ENCODE peak calls at places on chromosomes 5 and 9, in eight cellular contexts. I, Z, U, L, C, Q, B and W are unnamed samples.

GRCh38 chr9:36704148-36704547 is 131.5 kb downstream of the MELK start:
- DNase-seq in Z (no peak), C (no peak), B (no peak), Q (no peak), U (no peak), I (no peak), L (no peak), W (no peak)

GRCh38 chr5:142584843-142585242 is 101.0 kb downstream of the FGF1 start:
- DNase-seq in B (no peak), U (peak), L (peak), Z (no peak), Q (no peak), C (no peak), I (no peak), W (no peak)

GRCh38 chr9:125549465-125550215 is 157.4 kb downstream of the MAPKAP1 start:
- DNase-seq in B (peak), Z (no peak), U (no peak), Q (no peak), C (no peak), I (no peak), L (peak), W (no peak)

GRCh38 chr9:133558191-133559126 is 24.0 kb downstream of the ADAMTSL2 start:
- DNase-seq in C (peak), B (no peak), Q (no peak), L (peak), I (peak), U (peak), Z (peak), W (peak)

GRCh38 chr5:55226934-55227737 is at the start of gene MCIDAS:
- DNase-seq in L (peak), Z (no peak), Q (no peak), B (peak), I (peak), C (peak), U (no peak), W (peak)

GRCh38 chr5:140296289-140296688 is 6.6 kb downstream of the PFDN1 start:
- DNase-seq in B (no peak), U (no peak), I (no peak), Q (no peak), Z (no peak), C (no peak), L (no peak), W (no peak)

GRCh38 chr5:159184858-159185381 is 24.4 kb downstream of the RNF145 start:
- DNase-seq in C (peak), L (peak), Q (no peak), B (no peak), U (peak), Z (peak), I (peak), W (peak)

GRCh38 chr9:20729545-20729944 is 45.5 kb downstream of the FOCAD start:
- DNase-seq in I (no peak), C (no peak), B (no peak), Q (no peak), Z (no peak), U (peak), L (peak), W (peak)

GRCh38 chr9:134150557-134151214 is 13.7 kb downstream of the RNU6ATAC start:
- DNase-seq in Q (no peak), C (no peak), B (no peak), U (no peak), Z (no peak), I (no peak), L (peak), W (no peak)

GRCh38 chr5:141345327-141345726 is 1.7 kb downstream of the PCDHGA3 start:
- DNase-seq in L (no peak), I (no peak), C (no peak), Q (no peak), Z (no peak), U (no peak), B (no peak), W (no peak)

GRCh38 chr5:173412566-173412965 is 84.4 kb upstream of the STC2 start:
- DNase-seq in C (no peak), U (no peak), Q (no peak), Z (peak), L (peak), B (no peak), I (no peak), W (no peak)

GRCh38 chr9:17531642-17532254 is 47.1 kb upstream of the SH3GL2 start:
- DNase-seq in U (peak), L (peak), B (peak), Q (no peak), C (peak), Z (peak), I (peak), W (peak)

GRCh38 chr5:53167836-53168235 is 58.3 kb upstream of the MOCS2 start:
- DNase-seq in I (no peak), B (no peak), Q (peak), U (no peak), C (no peak), L (peak), Z (peak), W (peak)

GRCh38 chr5:16749626-16750025 is 132.8 kb upstream of the RETREG1 start:
- DNase-seq in B (no peak), C (no peak), I (no peak), L (no peak), Z (no peak), Q (no peak), U (no peak), W (no peak)

GRCh38 chr5:176812269-176813259 is 2.2 kb downstream of the UNC5A start:
- DNase-seq in U (peak), L (peak), Q (no peak), Z (peak), C (peak), B (no peak), I (peak), W (no peak)

GRCh38 chr5:113162208-113162607 is 185.6 kb downstream of the DCP2 start:
- DNase-seq in Q (no peak), Z (no peak), B (no peak), I (no peak), L (no peak), C (no peak), U (no peak), W (no peak)

GRCh38 chr9:99633260-99633659 is 188.4 kb upstream of the NR4A3 start:
- DNase-seq in B (no peak), C (no peak), U (no peak), I (no peak), Z (no peak), Q (no peak), L (no peak), W (no peak)